ENCODE peak calls at places on chromosome 4, in five cellular contexts. C, M, W, O and F are unnamed samples.

GRCh38 chr4:122139139-122139538 is 13.0 kb upstream of the BLTP1 start:
- DNase-seq in C (no peak), M (no peak), W (no peak), O (no peak), F (no peak)

GRCh38 chr4:75542824-75543223 is 13.0 kb upstream of the ODAPH start:
- DNase-seq in C (no peak), M (peak), W (peak), O (no peak), F (peak)

GRCh38 chr4:85726555-85726954 is 251.6 kb downstream of the ARHGAP24 start:
- DNase-seq in C (no peak), M (no peak), W (no peak), O (no peak), F (no peak)

GRCh38 chr4:121198261-121198660 is 34.1 kb upstream of the TNIP3 start:
- DNase-seq in C (no peak), M (no peak), W (no peak), O (no peak), F (no peak)

GRCh38 chr4:157978680-157979361 is 194.0 kb downstream of the GASK1B start:
- DNase-seq in C (peak), M (peak), W (peak), O (peak), F (peak)

GRCh38 chr4:8340721-8341680 is 71.4 kb downstream of the HTRA3 start:
- DNase-seq in C (no peak), M (no peak), W (no peak), O (peak), F (no peak)

GRCh38 chr4:4666693-4667642 is 125.1 kb upstream of the STX18 start:
- DNase-seq in C (no peak), M (no peak), W (peak), O (no peak), F (no peak)

GRCh38 chr4:177902386-177902785 is 460.1 kb upstream of the AGA start:
- DNase-seq in C (no peak), M (no peak), W (no peak), O (no peak), F (no peak)

GRCh38 chr4:118180776-118181175 is 146.5 kb downstream of the NDST3 start:
- DNase-seq in C (no peak), M (peak), W (no peak), O (no peak), F (no peak)

GRCh38 chr4:2243682-2244380 is 1.9 kb upstream of the HAUS3 start:
- DNase-seq in C (peak), M (no peak), W (peak), O (no peak), F (no peak)

GRCh38 chr4:177400030-177400429 is 42.2 kb downstream of the AGA start:
- DNase-seq in C (no peak), M (no peak), W (peak), O (no peak), F (no peak)

GRCh38 chr4:180281726-180282125 is 1961.5 kb upstream of the TENM3 start:
- DNase-seq in C (peak), M (no peak), W (no peak), O (no peak), F (no peak)

GRCh38 chr4:168183717-168184571 is 91.6 kb downstream of the ANXA10 start:
- DNase-seq in C (peak), M (peak), W (peak), O (no peak), F (peak)

GRCh38 chr4:11632015-11632414 is 203.3 kb upstream of the HS3ST1 start:
- DNase-seq in C (no peak), M (no peak), W (no peak), O (no peak), F (no peak)

GRCh38 chr4:160319868-160320260 is 1217.0 kb downstream of the RAPGEF2 start:
- DNase-seq in C (no peak), M (no peak), W (no peak), O (no peak), F (peak)

GRCh38 chr4:55347610-55348228 is 1.7 kb downstream of the SRD5A3 start:
- DNase-seq in C (no peak), M (no peak), W (no peak), O (no peak), F (no peak)

GRCh38 chr4:6768539-6768905 is 14.0 kb upstream of the KIAA0232 start:
- DNase-seq in C (no peak), M (peak), W (no peak), O (no peak), F (peak)

GRCh38 chr4:182575225-182575624 is 332.0 kb downstream of the TENM3 start:
- DNase-seq in C (no peak), M (no peak), W (no peak), O (no peak), F (no peak)

GRCh38 chr4:174260099-174260498 is 23.4 kb downstream of the FBXO8 start:
- DNase-seq in C (peak), M (no peak), W (peak), O (no peak), F (peak)

GRCh38 chr4:181830404-181831035 is 412.7 kb upstream of the TENM3 start:
- DNase-seq in C (peak), M (no peak), W (no peak), O (no peak), F (no peak)

GRCh38 chr4:146481246-146481645 is 40.5 kb downstream of the SLC10A7 start:
- DNase-seq in C (no peak), M (no peak), W (no peak), O (no peak), F (no peak)

GRCh38 chr4:15438939-15439524 is 11.2 kb downstream of the C1QTNF7 start:
- DNase-seq in C (no peak), M (no peak), W (peak), O (no peak), F (peak)

GRCh38 chr4:79284893-79285292 is 41.0 kb downstream of the NAA11 start:
- DNase-seq in C (peak), M (no peak), W (no peak), O (no peak), F (no peak)

GRCh38 chr4:16759781-16760459 is 138.5 kb downstream of the LDB2 start:
- DNase-seq in C (no peak), M (no peak), W (no peak), O (no peak), F (no peak)

GRCh38 chr4:183348706-183349659 is 26.8 kb upstream of the CLDN24 start:
- DNase-seq in C (no peak), M (peak), W (peak), O (no peak), F (peak)

GRCh38 chr4:23153076-23153475 is 460.3 kb downstream of the GBA3 start:
- DNase-seq in C (no peak), M (no peak), W (no peak), O (no peak), F (no peak)

GRCh38 chr4:28278676-28279075 is 1418.0 kb downstream of the STIM2 start:
- DNase-seq in C (no peak), M (no peak), W (peak), O (no peak), F (no peak)

GRCh38 chr4:26420438-26420837 is 69.8 kb downstream of the CCKAR start:
- DNase-seq in C (no peak), M (no peak), W (peak), O (no peak), F (no peak)

GRCh38 chr4:76689079-76689817 is 208.7 kb downstream of the SOWAHB start:
- DNase-seq in C (peak), M (peak), W (peak), O (peak), F (peak)

GRCh38 chr4:34293459-34293858 is 1950.9 kb downstream of the ARAP2 start:
- DNase-seq in C (no peak), M (peak), W (peak), O (no peak), F (no peak)

GRCh38 chr4:109216085-109216696 is 86.3 kb downstream of the COL25A1 start:
- DNase-seq in C (no peak), M (no peak), W (no peak), O (no peak), F (no peak)